ENCODE peak calls at places on chromosome 21, in seven cellular contexts. S is cardiac muscle cell, I is tibial artery, H is GM06990, V is pancreas, A is left ventricle myocardium inferior, O is stomach. U is an unnamed sample. For H3K36me3, the result is how much of the 10 kb centered on the place peaks cover.

GRCh38 chr21:14842641-14843040 is 222.2 kb downstream of the NRIP1 start:
- DNase-seq in O (no peak), S (no peak), V (no peak), A (no peak), H (no peak), I (no peak), U (no peak)

GRCh38 chr21:28833181-28833580 is 159.5 kb downstream of the LTN1 start:
- DNase-seq in V (no peak), A (no peak), S (no peak), I (no peak), O (no peak), H (no peak), U (no peak)

GRCh38 chr21:26800455-26801454 is 44.5 kb downstream of the ADAMTS1 start:
- DNase-seq in S (no peak), I (peak), V (no peak), O (no peak), A (peak), H (no peak), U (no peak)

GRCh38 chr21:18477059-18477458 is 73.5 kb upstream of the TMPRSS15 start:
- DNase-seq in H (no peak), I (no peak), V (no peak), S (no peak), A (no peak), O (no peak), U (no peak)

GRCh38 chr21:29130234-29130993 is at the start of gene MAP3K7CL:
- DNase-seq in A (peak), S (no peak), I (peak), V (no peak), O (no peak), H (no peak), U (peak)

GRCh38 chr21:27564684-27565280 is 597.9 kb upstream of the ADAMTS5 start:
- DNase-seq in V (no peak), S (peak), O (peak), I (no peak), A (peak), H (no peak), U (no peak)

GRCh38 chr21:17607684-17608083 is 5.0 kb downstream of the BTG3 start:
- DNase-seq in I (no peak), V (no peak), O (no peak), A (no peak), H (no peak), S (no peak), U (no peak)

GRCh38 chr21:46191257-46191685 is 7.0 kb upstream of the SPATC1L start:
- DNase-seq in S (no peak), H (no peak), O (peak), I (peak), A (no peak), V (no peak), U (no peak)

GRCh38 chr21:15742052-15742451 is 12.3 kb downstream of the USP25 start:
- DNase-seq in O (no peak), V (no peak), A (no peak), H (no peak), S (no peak), I (no peak), U (no peak)

GRCh38 chr21:17550671-17551308 is 37.9 kb downstream of the CXADR start:
- DNase-seq in S (no peak), A (no peak), O (no peak), I (no peak), V (no peak), H (no peak), U (no peak)

GRCh38 chr21:14119038-14119437 is 91.7 kb downstream of the LIPI start:
- DNase-seq in V (no peak), A (no peak), H (no peak), S (peak), I (no peak), O (no peak), U (no peak)

GRCh38 chr21:15061284-15061683 is 3.5 kb downstream of the NRIP1 start:
- DNase-seq in V (no peak), I (no peak), S (no peak), O (no peak), H (no peak), A (no peak), U (no peak)

GRCh38 chr21:14712121-14712520 is 166.0 kb upstream of the SAMSN1 start:
- DNase-seq in V (no peak), H (no peak), S (no peak), I (no peak), O (no peak), A (no peak), U (no peak)

GRCh38 chr21:38819719-38820147 is 14.0 kb downstream of the ETS2 start:
- DNase-seq in V (no peak), A (no peak), I (no peak), O (peak), H (no peak), S (no peak), U (peak)

GRCh38 chr21:45864436-45864835 is 117.1 kb upstream of the COL6A1 start:
- DNase-seq in A (no peak), O (no peak), V (no peak), S (no peak), I (no peak), H (no peak), U (no peak)

GRCh38 chr21:46375560-46376230 is 51.7 kb downstream of the PCNT start:
- DNase-seq in O (no peak), I (no peak), A (peak), S (no peak), V (no peak), H (no peak), U (no peak)

GRCh38 chr21:28548291-28548690 is 444.4 kb downstream of the LTN1 start:
- DNase-seq in I (no peak), V (no peak), A (no peak), O (no peak), S (no peak), H (no peak), U (no peak)

GRCh38 chr21:31727181-31727580 is 4.7 kb downstream of the SCAF4 start:
- DNase-seq in A (no peak), I (no peak), V (no peak), O (no peak), H (no peak), S (no peak), U (no peak)

GRCh38 chr21:46022551-46023107 is 41.1 kb downstream of the COL6A1 start:
- DNase-seq in V (no peak), A (no peak), H (no peak), I (no peak), S (no peak), O (no peak), U (no peak)

GRCh38 chr21:30256100-30256499 is 26.6 kb downstream of the KRTAP24-1 start:
- DNase-seq in H (no peak), I (no peak), S (no peak), O (no peak), A (no peak), V (no peak), U (no peak)

GRCh38 chr21:23799376-23799775 is 1807.9 kb downstream of the MRPL39 start:
- DNase-seq in I (no peak), O (no peak), S (no peak), A (no peak), V (no peak), H (no peak), U (no peak)

GRCh38 chr21:19122371-19122770 is 718.8 kb upstream of the TMPRSS15 start:
- DNase-seq in H (no peak), A (no peak), V (no peak), S (no peak), I (no peak), O (no peak), U (no peak)

GRCh38 chr21:18384771-18385170 is 18.8 kb downstream of the TMPRSS15 start:
- DNase-seq in I (no peak), H (no peak), A (no peak), V (no peak), S (peak), O (no peak), U (no peak)

GRCh38 chr21:9008636-9009035 is 1512.7 kb upstream of the TPTE start:
- DNase-seq in O (no peak), I (no peak), H (no peak), V (no peak), S (no peak), A (no peak), U (peak)

DNA sequence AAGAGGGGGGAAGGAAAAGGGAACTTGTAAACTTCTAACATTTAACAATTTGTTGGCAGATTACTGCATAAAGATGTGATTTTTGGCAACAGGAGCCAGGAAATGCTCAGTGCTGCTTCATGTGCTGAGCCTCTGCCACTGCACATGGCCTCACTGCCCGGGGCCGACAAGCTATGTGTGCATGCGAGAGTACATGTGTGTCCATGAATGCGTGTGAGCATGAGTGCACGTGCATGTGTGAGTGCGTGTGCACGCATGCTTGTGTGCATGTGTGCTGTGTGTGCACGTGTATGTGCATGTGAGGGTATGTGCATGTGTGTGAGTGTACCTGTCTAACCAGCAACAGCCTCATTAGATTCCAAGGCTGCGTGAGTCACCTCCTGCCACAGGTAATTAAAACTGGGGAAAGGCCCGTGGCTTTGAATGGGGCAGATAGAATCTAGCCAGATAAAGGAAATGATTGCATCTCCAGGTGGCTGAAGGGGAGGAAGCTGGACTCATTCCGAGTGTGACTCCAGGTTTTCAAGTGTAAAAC is 41.4 kb upstream of the TSPEAR start:
- DNase-seq in H (no peak), V (no peak), A (no peak), S (no peak), I (peak), O (no peak), U (no peak)
- TF ChIP-seq CTCF in H (no peak), V (no peak), A (peak), S (no peak), I (no peak), O (no peak), U (no peak)

GRCh38 chr21:33350676-33351075 is 25.9 kb downstream of the IFNAR1 start:
- DNase-seq in I (no peak), S (no peak), A (no peak), H (no peak), V (no peak), O (no peak), U (no peak)
- H3K36me3 ChIP-seq in I (under half), S (under half), A (half or more), H (under half), V (under half), O (half or more), U (under half)

GRCh38 chr21:25350056-25350455 is 257.2 kb downstream of the MRPL39 start:
- DNase-seq in A (no peak), O (no peak), S (peak), V (no peak), H (no peak), I (no peak), U (no peak)
- TF ChIP-seq CTCF in A (no peak), O (no peak), S (peak), V (no peak), H (peak), I (no peak), U (no peak)

GRCh38 chr21:37513383-37513782 is 146.8 kb downstream of the DYRK1A start:
- DNase-seq in A (no peak), S (no peak), H (no peak), V (no peak), O (no peak), I (no peak), U (no peak)
- H3K36me3 ChIP-seq in A (half or more), S (under half), H (under half), V (under half), O (half or more), I (half or more), U (half or more)

DNA sequence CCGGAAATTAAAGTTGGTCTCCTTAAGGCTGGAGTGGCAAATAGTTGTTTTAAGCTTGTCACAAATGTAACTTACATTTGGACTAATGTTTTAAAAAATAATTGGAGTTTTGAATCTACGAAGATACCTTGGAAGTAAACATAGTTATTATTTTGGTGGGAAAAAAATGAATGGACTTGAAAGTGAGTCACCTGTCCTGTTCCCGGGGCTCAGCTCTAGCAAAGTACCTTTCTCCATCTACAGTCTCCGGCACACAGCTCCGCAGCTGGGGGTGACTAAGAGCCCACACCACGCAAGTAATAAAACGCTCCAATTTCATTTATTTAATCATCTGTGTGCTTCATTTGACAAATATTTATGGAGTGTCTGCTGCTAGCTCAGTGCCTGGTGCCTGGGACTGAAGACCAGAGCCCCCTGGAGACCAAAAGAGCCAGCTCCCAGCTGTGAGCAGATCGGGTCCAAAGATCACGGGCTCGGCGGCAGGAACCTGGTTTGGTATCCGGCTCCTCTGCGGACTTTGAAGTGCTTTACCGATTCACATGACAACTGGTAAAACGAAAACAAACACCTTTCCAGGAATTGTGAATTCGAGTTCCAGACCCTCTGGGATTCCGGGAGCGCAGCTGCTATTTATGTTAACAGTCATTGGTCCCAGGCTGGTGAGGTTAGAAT is 1.7 kb upstream of the RIPK4 start:
- DNase-seq in A (no peak), I (peak), V (peak), S (peak), H (no peak), O (peak), U (no peak)
- TF ChIP-seq CTCF in A (no peak), I (peak), V (peak), S (peak), H (peak), O (no peak), U (no peak)

GRCh38 chr21:43663033-43663432 is 3.7 kb downstream of the RRP1B start:
- DNase-seq in O (no peak), A (no peak), S (no peak), V (no peak), I (no peak), H (no peak), U (no peak)
- H3K36me3 ChIP-seq in O (under half), A (under half), S (under half), V (under half), I (under half), H (under half), U (under half)

GRCh38 chr21:37172646-37173045 is 94.5 kb downstream of the VPS26C start:
- DNase-seq in H (no peak), A (no peak), S (peak), V (no peak), I (no peak), O (no peak), U (no peak)

GRCh38 chr21:37168666-37169065 is 95.6 kb downstream of the TTC3 start:
- DNase-seq in I (no peak), O (no peak), V (no peak), S (no peak), H (no peak), A (no peak), U (no peak)

GRCh38 chr21:37164742-37165141 is 91.7 kb downstream of the TTC3 start:
- DNase-seq in I (no peak), A (no peak), H (no peak), S (no peak), V (no peak), O (no peak), U (no peak)

GRCh38 chr21:37165606-37166005 is 92.6 kb downstream of the TTC3 start:
- DNase-seq in I (no peak), H (no peak), A (no peak), O (no peak), V (no peak), S (no peak), U (no peak)

DNA sequence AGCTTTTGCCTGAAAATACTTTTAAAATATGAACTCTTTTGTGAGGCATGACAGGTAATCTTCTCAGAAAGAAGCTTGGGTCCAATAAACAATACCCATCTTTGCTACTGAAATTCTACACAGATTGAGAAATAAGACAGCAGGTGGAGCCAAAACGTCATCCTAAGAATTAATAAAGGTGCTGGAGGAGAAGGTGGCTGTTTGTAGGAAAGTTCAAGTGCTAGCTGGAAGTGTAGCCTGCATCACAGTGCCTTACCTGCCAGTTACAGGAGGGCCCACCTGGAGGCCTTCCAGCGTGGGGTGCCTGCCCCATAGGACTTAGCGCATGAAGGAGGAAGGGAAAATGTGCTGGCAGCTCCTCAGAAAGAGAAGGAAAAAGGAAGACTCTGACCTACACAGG is 93.7 kb downstream of the TTC3 start:
- DNase-seq in A (no peak), I (no peak), O (no peak), V (no peak), S (peak), H (no peak), U (no peak)
- TF ChIP-seq CTCF in A (peak), I (no peak), O (no peak), V (no peak), S (no peak), H (peak), U (no peak)

GRCh38 chr21:41819856-41820281 is 53.0 kb upstream of the RIPK4 start:
- DNase-seq in I (no peak), V (no peak), O (no peak), H (no peak), S (no peak), A (no peak), U (peak)
- H3K36me3 ChIP-seq in I (under half), V (under half), O (half or more), H (under half), S (under half), A (under half), U (under half)

GRCh38 chr21:41778974-41779600 is 12.2 kb upstream of the RIPK4 start:
- DNase-seq in O (peak), H (no peak), S (peak), I (no peak), V (no peak), A (no peak), U (no peak)
- TF ChIP-seq CTCF in O (no peak), H (peak), S (no peak), I (no peak), V (no peak), A (no peak), U (no peak)

GRCh38 chr21:34803792-34804440 is 135.1 kb downstream of the CLIC6 start:
- DNase-seq in A (no peak), S (no peak), V (no peak), H (no peak), I (no peak), O (no peak), U (no peak)
- H3K36me3 ChIP-seq in A (under half), S (under half), V (under half), H (under half), I (under half), O (under half), U (under half)

U was measured in left lung.